ENCODE peak calls at places on chromosomes 13 and 19, in eight cellular contexts. W, A, T, J, O, G, P and U are unnamed samples.

GRCh38 chr19:15173746-15174404 is 26.9 kb downstream of the NOTCH3 start:
- DNase-seq in W (no peak), A (no peak), T (no peak), J (no peak), O (no peak), G (no peak), P (no peak), U (no peak)

GRCh38 chr13:84446972-84447700 is 564.9 kb upstream of the SLITRK1 start:
- DNase-seq in W (no peak), A (no peak), T (peak), J (no peak), O (no peak), G (no peak), P (no peak), U (no peak)

GRCh38 chr13:29484236-29484635 is 111.3 kb downstream of the SLC7A1 start:
- DNase-seq in W (no peak), A (no peak), T (no peak), J (no peak), O (no peak), G (no peak), P (no peak), U (no peak)

GRCh38 chr19:7522923-7523667 is 671 bp downstream of the MCOLN1 start:
- DNase-seq in W (no peak), A (no peak), T (no peak), J (no peak), O (no peak), G (no peak), P (no peak), U (no peak)

GRCh38 chr13:53189162-53189561 is 160.5 kb downstream of the OLFM4 start:
- DNase-seq in W (no peak), A (no peak), T (no peak), J (no peak), O (no peak), G (no peak), P (no peak), U (no peak)

GRCh38 chr13:27004389-27004788 is 167.2 kb downstream of the USP12 start:
- DNase-seq in W (no peak), A (no peak), T (no peak), J (no peak), O (no peak), G (peak), P (no peak), U (no peak)

GRCh38 chr13:49858183-49858856 is 65.8 kb upstream of the KPNA3 start:
- DNase-seq in W (no peak), A (no peak), T (peak), J (no peak), O (no peak), G (peak), P (no peak), U (no peak)

GRCh38 chr13:71624641-71625040 is 242.4 kb downstream of the DACH1 start:
- DNase-seq in W (no peak), A (no peak), T (no peak), J (no peak), O (no peak), G (no peak), P (no peak), U (no peak)

GRCh38 chr19:14048439-14049153 is 13.3 kb downstream of the PALM3 start:
- DNase-seq in W (peak), A (no peak), T (no peak), J (peak), O (peak), G (no peak), P (no peak), U (peak)